ENCODE peak calls at places on chromosome 13, in five cellular contexts. T, I, R, W and Y are unnamed samples.

GRCh38 chr13:82698941-82699340 is 1183.3 kb downstream of the SLITRK1 start:
- DNase-seq in T (no peak), W (no peak), R (no peak), I (no peak), Y (no peak)

GRCh38 chr13:42574435-42575311 is 721 bp downstream of the TNFSF11 start:
- DNase-seq in W (no peak), I (no peak), R (no peak), T (no peak), Y (no peak)

GRCh38 chr13:43058318-43058674 is 34.9 kb downstream of the DNAJC15 start:
- DNase-seq in R (no peak), W (no peak), T (no peak), I (peak; percentile 70), Y (no peak)

GRCh38 chr13:74443623-74444022 is 309.4 kb upstream of the KLF12 start:
- DNase-seq in W (no peak), T (no peak), R (no peak), I (no peak), Y (no peak)

GRCh38 chr13:94382520-94382919 is 97.0 kb downstream of the DCT start:
- DNase-seq in W (no peak), R (no peak), T (no peak), I (no peak), Y (no peak)

GRCh38 chr13:34464011-34464410 is 478.1 kb upstream of the NBEA start:
- DNase-seq in R (no peak), T (no peak), W (no peak), I (no peak), Y (no peak)

GRCh38 chr13:22793598-22794134 is 387.1 kb upstream of the SGCG start:
- DNase-seq in R (no peak), W (no peak), T (no peak), I (no peak), Y (no peak)

GRCh38 chr13:41411536-41411935 is 45.8 kb upstream of the RGCC start:
- DNase-seq in W (no peak), T (no peak), R (peak; percentile 45), I (no peak), Y (no peak)

GRCh38 chr13:100436099-100436498 is 152.5 kb downstream of the GGACT start:
- DNase-seq in W (no peak), T (no peak), I (peak; percentile 63), R (peak; percentile 36), Y (no peak)

GRCh38 chr13:80740076-80740475 is 399.1 kb upstream of the SPRY2 start:
- DNase-seq in I (no peak), R (no peak), W (no peak), T (no peak), Y (no peak)

GRCh38 chr13:62643007-62643483 is 1227.4 kb upstream of the PCDH20 start:
- DNase-seq in R (no peak), T (no peak), W (no peak), I (no peak), Y (no peak)

GRCh38 chr13:48817166-48817802 is 158.4 kb upstream of the FNDC3A start:
- DNase-seq in W (no peak), I (no peak), R (no peak), T (no peak), Y (no peak)

GRCh38 chr13:73303858-73304257 is 245.1 kb downstream of the KLF5 start:
- DNase-seq in R (no peak), I (no peak), W (peak; percentile 13), T (no peak), Y (no peak)

DNA sequence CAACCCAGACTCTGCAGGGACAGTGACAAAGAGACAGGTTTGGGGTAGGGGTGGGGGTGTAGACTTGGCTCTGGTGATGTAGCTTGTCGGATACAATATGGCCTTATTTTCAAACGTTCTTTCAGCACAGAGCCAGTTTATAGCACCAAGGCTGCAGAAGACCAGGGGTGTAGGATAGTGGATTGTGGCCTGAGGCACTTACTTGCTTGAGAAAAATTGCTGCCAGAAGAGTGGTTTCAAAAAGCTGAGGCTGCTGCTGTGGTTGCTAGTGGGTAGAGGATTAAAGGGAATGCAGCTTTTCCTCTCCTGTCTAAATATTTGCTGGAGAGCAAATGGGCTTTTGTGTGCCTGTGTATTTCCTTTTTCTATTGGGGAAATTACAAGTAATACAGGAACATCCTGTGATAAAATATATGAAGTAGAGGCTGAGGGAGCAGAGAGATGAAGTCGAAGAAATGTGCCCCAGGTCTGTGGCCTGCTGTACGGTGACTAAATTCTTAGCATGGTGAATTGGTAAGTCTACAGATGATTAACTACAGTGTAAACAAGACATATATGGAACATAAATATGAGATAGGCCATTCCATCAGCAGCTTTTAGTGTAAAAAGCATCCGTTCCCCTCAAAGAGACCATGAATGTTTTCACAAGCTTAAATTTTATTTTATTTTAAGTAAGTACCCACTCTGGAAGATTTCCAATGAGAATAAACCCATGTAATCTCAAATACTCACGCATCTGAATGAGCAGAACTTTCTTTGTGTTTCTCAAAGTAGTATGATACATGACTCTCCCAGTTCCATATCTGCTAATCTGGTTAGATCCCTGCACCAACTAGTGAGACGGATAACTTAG is 112.9 kb downstream of the LRCH1 start:
- DNase-seq in I (peak; percentile 44), T (no peak), W (no peak), R (no peak), Y (no peak)
- H3K4me1 ChIP-seq in I (peaks cover 12% of the 10 kb centered on the region), T (peaks cover 18% of the 10 kb centered on the region), W (peaks cover 13% of the 10 kb centered on the region), R (peaks cover 19% of the 10 kb centered on the region), Y (peaks cover 7% of the 10 kb centered on the region)

GRCh38 chr13:25169356-25169755 is 2.7 kb downstream of the AMER2 start:
- DNase-seq in I (no peak), R (no peak), T (no peak), W (no peak), Y (no peak)

GRCh38 chr13:25171170-25171516 is 945 bp downstream of the AMER2 start:
- DNase-seq in W (no peak), I (no peak), R (no peak), T (no peak), Y (no peak)

GRCh38 chr13:25168800-25169199 is 3.3 kb downstream of the AMER2 start:
- DNase-seq in I (no peak), T (no peak), R (no peak), W (no peak), Y (no peak)

GRCh38 chr13:25170554-25171107 is 1.5 kb downstream of the AMER2 start:
- DNase-seq in W (no peak), I (no peak), T (no peak), R (peak; percentile 23), Y (no peak)

GRCh38 chr13:25169951-25170553 is 2.0 kb downstream of the AMER2 start:
- DNase-seq in W (no peak), R (no peak), T (no peak), I (no peak), Y (no peak)
- H3K27me3 ChIP-seq in W (peaks cover 23% of the 10 kb centered on the region), R (no peaks in the 10 kb centered on the region), T (peaks cover 58% of the 10 kb centered on the region), I (peaks cover 37% of the 10 kb centered on the region), Y (peaks cover 20% of the 10 kb centered on the region)

GRCh38 chr13:98175823-98176222 is 1.2 kb downstream of the RNF113B start:
- DNase-seq in R (no peak), T (no peak), I (no peak), W (no peak), Y (no peak)
- H3K27ac ChIP-seq in R (no peak overlapping the region), T (no peak overlapping the region), I (no peak overlapping the region), W (no peak overlapping the region), Y (no peak overlapping the region)

GRCh38 chr13:30720470-30720869 is 14.9 kb upstream of the ALOX5AP start:
- DNase-seq in I (no peak), R (no peak), W (no peak), T (no peak), Y (no peak)
- H3K4me1 ChIP-seq in I (no peaks in the 10 kb centered on the region), R (no peaks in the 10 kb centered on the region), W (no peaks in the 10 kb centered on the region), T (no peaks in the 10 kb centered on the region), Y (no peaks in the 10 kb centered on the region)

DNA sequence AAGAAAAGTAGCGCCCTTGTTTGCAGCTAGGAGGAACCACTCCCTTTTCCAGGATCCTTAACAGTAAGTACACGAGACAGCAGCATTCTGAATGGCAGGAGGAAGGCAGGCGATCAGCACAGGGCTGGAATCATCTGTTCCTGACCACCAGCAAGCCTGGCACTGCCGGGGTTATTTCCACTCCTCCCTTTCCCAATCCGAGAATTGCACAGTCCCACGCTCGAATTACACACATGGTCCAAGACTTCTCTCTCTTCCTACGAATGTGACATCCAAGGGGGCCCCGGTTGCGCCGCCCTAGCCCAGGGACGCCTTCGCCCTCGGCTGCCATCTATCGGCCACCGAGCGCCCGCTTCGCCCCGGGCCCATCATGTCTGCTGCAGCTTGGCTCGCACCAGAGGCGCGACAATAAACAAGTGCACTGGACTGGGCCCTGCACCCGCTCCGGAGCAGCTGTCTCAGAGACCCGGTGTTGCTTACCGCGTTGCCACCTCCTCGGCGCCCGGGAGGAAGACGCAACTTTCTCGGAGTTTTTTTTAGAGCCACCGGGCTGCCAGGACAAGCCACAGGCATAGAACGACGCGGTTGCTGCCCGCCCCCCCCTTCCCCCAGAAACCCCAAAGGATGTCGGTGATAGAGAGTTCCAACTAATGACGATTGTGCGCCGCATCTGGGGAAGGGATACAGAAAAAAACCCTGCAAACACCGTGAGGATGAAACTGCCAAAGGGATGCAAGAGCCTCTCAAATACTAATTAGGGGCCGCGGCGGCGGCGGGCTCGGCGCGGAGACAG is at the start of gene SLITRK5:
- DNase-seq in I (peak; percentile 73), R (peak; percentile 86), T (no peak), W (no peak), Y (no peak)
- H3K27me3 ChIP-seq in I (peaks cover 42% of the 10 kb centered on the region), R (no peaks in the 10 kb centered on the region), T (peaks cover 48% of the 10 kb centered on the region), W (peaks cover 24% of the 10 kb centered on the region), Y (peaks cover 25% of the 10 kb centered on the region)

GRCh38 chr13:113433391-113433916 is 19.8 kb downstream of the ADPRHL1 start:
- DNase-seq in T (no peak), R (no peak), W (no peak), I (no peak), Y (no peak)
- H3K27ac ChIP-seq in T (no peak overlapping the region), R (no peak overlapping the region), W (no peak overlapping the region), I (no peak overlapping the region), Y (no peak overlapping the region)

DNA sequence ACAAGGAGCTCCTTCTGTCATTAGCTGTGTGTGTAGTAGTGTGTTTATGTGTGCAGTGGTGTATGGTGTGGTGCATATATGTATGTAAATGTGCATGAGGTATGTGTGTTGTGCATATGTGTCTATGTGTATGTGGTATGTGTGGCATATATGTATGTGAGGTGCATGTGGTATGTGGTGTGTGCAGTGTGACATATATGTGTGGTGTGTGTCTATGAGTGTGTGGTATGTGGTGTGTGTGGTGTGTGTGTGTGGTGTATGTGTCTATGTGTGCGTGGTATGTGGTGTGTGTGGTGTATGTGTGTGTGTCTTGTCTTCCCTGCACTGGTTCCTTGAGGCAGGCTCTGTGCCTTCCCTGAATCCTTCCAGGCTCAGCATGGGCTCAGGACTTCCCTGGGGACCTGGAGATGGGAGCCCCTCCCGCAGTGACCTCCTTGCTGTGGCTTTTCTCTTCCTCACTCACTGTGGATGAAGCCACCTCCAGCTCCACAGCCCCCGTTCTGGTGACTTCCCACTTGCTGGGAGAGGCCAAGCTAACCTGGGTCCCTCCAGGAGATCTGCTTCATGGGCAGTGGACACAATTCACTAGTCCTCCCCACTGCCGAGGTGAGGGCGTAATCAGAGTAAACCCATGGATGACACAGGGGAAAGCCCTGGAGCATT is 64.2 kb downstream of the CCDC70 start:
- DNase-seq in W (no peak), T (no peak), R (no peak), I (no peak), Y (no peak)
- H3K4me1 ChIP-seq in W (no peaks in the 10 kb centered on the region), T (no peaks in the 10 kb centered on the region), R (no peaks in the 10 kb centered on the region), I (no peaks in the 10 kb centered on the region), Y (no peaks in the 10 kb centered on the region)

GRCh38 chr13:90233933-90234672 is 1113.4 kb upstream of the MIR17HG start:
- DNase-seq in R (no peak), T (no peak), I (no peak), W (no peak), Y (no peak)

GRCh38 chr13:90232291-90232690 is 1115.2 kb upstream of the MIR17HG start:
- DNase-seq in I (no peak), T (no peak), R (no peak), W (no peak), Y (no peak)

GRCh38 chr13:90230311-90230710 is 1117.2 kb upstream of the MIR17HG start:
- DNase-seq in W (no peak), I (no peak), R (no peak), T (no peak), Y (no peak)
- H3K27me3 ChIP-seq in W (peaks cover 1% of the 10 kb centered on the region), I (no peaks in the 10 kb centered on the region), R (no peaks in the 10 kb centered on the region), T (no peaks in the 10 kb centered on the region), Y (no peaks in the 10 kb centered on the region)